ENCODE peak calls at places on chromosomes 13 and 19, in four cellular contexts. M, V, O and T are unnamed samples.
A peak's percentile ranks its signal among the peaks of the same experiment; 100 is the strongest.

GRCh38 chr13:42985312-42986175 is 6.5 kb downstream of the EPSTI1 start:
- DNase-seq in O (no peak), V (no peak), M (no peak), T (no peak)

GRCh38 chr19:805161-805561 is 7.9 kb downstream of the PTBP1 start:
- DNase-seq in M (peak; percentile 22), O (no peak), V (no peak), T (no peak)

GRCh38 chr13:103640617-103641016 is 574.4 kb upstream of the SLC10A2 start:
- DNase-seq in V (no peak), M (no peak), O (no peak), T (no peak)

GRCh38 chr19:4745986-4746385 is 22.3 kb upstream of the DPP9 start:
- DNase-seq in M (no peak), V (no peak), O (no peak), T (no peak)

GRCh38 chr13:43364210-43365041 is 341.0 kb downstream of the DNAJC15 start:
- DNase-seq in O (no peak), V (no peak), M (no peak), T (no peak)

GRCh38 chr13:46738055-46738454 is 58.9 kb downstream of the ESD start:
- DNase-seq in O (no peak), V (no peak), M (no peak), T (no peak)

GRCh38 chr19:13117176-13117771 is 734 bp upstream of the TRMT1 start:
- DNase-seq in M (no peak), O (peak; percentile 68), V (no peak), T (no peak)

GRCh38 chr19:38255759-38256052 is 468 bp downstream of the PPP1R14A start:
- DNase-seq in O (no peak), M (no peak), V (no peak), T (no peak)

GRCh38 chr19:41175825-41176734 is 16.9 kb upstream of the CYP2S1 start:
- DNase-seq in M (peak; percentile 54), O (peak; percentile 49), V (no peak), T (no peak)

GRCh38 chr19:591099-591958 is 1.6 kb downstream of the HCN2 start:
- DNase-seq in O (no peak), M (no peak), V (no peak), T (no peak)

GRCh38 chr13:45413826-45414312 is 4.3 kb downstream of the SLC25A30 start:
- DNase-seq in V (no peak), M (no peak), O (no peak), T (no peak)

GRCh38 chr13:30224732-30225131 is 82.6 kb downstream of the KATNAL1 start:
- DNase-seq in V (no peak), O (no peak), M (no peak), T (no peak)

GRCh38 chr19:51750381-51751124 is 1.1 kb downstream of the FPR1 start:
- DNase-seq in O (no peak), V (no peak), M (no peak), T (no peak)

GRCh38 chr13:44148159-44148929 is 225.3 kb upstream of the SERP2 start:
- DNase-seq in O (no peak), V (no peak), M (no peak), T (no peak)

GRCh38 chr13:45198924-45199323 is 1.9 kb downstream of the KCTD4 start:
- DNase-seq in O (no peak), V (no peak), M (no peak), T (no peak)